ENCODE peak calls at places on chromosome 5, in nine cellular contexts. J, H, P, W, C, N, R, A and B are unnamed samples.

GRCh38 chr5:134289509-134290113 is 63.7 kb upstream of the PPP2CA start:
- DNase-seq in J (peak; percentile 83), H (peak; percentile 14), P (no peak), W (peak; percentile 91), C (peak; percentile 41), N (peak; percentile 75), R (peak; percentile 90), A (peak; percentile 65), B (peak; percentile 79)

GRCh38 chr5:155418960-155419579 is 405.5 kb downstream of the KIF4B start:
- DNase-seq in J (no peak), H (no peak), P (no peak), W (no peak), C (no peak), N (no peak), R (no peak), A (no peak), B (peak; percentile 41)

GRCh38 chr5:109705596-109705995 is 15.9 kb downstream of the MAN2A1 start:
- DNase-seq in J (no peak), H (no peak), P (no peak), W (peak; percentile 48), C (no peak), N (no peak), R (peak; percentile 65), A (no peak), B (no peak)

GRCh38 chr5:433836-434235 is 9.1 kb upstream of the EXOC3 start:
- DNase-seq in J (no peak), H (no peak), P (no peak), W (no peak), C (no peak), N (no peak), R (no peak), A (no peak), B (no peak)

GRCh38 chr5:144336191-144336590 is 165.5 kb downstream of the KCTD16 start:
- DNase-seq in J (no peak), H (no peak), P (no peak), W (no peak), C (no peak), N (no peak), R (no peak), A (no peak), B (no peak)

GRCh38 chr5:579211-579610 is 32.9 kb upstream of the CEP72 start:
- DNase-seq in J (no peak), H (no peak), P (no peak), W (no peak), C (no peak), N (no peak), R (no peak), A (no peak), B (no peak)

GRCh38 chr5:1667648-1668140 is 131.9 kb downstream of the MRPL36 start:
- DNase-seq in J (no peak), H (no peak), P (no peak), W (no peak), C (no peak), N (no peak), R (no peak), A (no peak), B (no peak)

GRCh38 chr5:90379652-90380051 is 29.9 kb downstream of the CETN3 start:
- DNase-seq in J (no peak), H (no peak), P (no peak), W (no peak), C (no peak), N (no peak), R (no peak), A (no peak), B (no peak)

GRCh38 chr5:67147768-67148167 is 48.8 kb downstream of the CD180 start:
- DNase-seq in J (no peak), H (no peak), P (no peak), W (peak; percentile 55), C (no peak), N (no peak), R (peak; percentile 14), A (no peak), B (no peak)

GRCh38 chr5:113221294-113222176 is 213.3 kb downstream of the TSSK1B start:
- DNase-seq in J (no peak), H (no peak), P (no peak), W (no peak), C (no peak), N (peak; percentile 74), R (peak; percentile 39), A (no peak), B (peak; percentile 39)

GRCh38 chr5:149053027-149053705 is 9.7 kb downstream of the SH3TC2 start:
- DNase-seq in J (no peak), H (no peak), P (no peak), W (peak; percentile 41), C (no peak), N (peak; percentile 99), R (peak; percentile 62), A (no peak), B (peak; percentile 36)

GRCh38 chr5:56659991-56660390 is 155.4 kb upstream of the MAP3K1 start:
- DNase-seq in J (no peak), H (no peak), P (no peak), W (no peak), C (no peak), N (no peak), R (no peak), A (no peak), B (no peak)

GRCh38 chr5:9712506-9713285 is 82.5 kb upstream of the TAS2R1 start:
- DNase-seq in J (no peak), H (no peak), P (no peak), W (peak; percentile 67), C (no peak), N (peak; percentile 95), R (no peak), A (peak; percentile 90), B (peak; percentile 95)

DNA sequence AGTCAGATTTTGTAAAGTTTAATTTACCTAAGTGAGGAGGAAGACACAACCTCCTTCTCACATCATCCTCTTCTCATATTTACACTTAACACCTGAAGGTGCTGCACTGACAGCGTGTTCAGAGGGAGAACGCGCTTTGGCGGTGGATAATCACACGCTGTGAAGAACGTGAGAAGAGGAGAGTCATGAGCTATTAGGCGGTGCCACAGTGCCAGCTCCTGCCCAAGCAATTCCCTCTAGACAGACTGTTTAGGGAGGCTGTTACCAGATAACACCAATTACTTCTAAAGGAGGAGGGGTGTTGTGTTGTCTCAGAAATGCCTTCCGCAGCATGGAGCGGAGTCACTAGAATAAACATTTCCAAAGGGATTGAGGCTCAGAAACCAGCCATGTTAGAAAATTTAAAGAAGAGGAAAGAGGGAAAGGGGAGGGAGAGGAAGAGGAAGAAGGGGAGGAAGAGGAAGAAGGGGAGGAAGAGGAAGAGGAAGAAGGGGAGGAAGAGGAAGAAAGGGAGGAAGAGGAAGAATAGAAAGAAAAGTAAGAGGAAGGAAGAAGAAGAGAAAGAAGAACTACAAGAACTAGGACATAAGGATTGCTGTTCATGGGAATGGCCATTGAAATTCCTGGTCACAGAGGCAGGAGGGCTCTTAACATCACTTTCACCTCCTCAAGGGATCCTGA is 37.3 kb upstream of the WWC1 start:
- DNase-seq in J (no peak), H (no peak), P (no peak), W (no peak), C (no peak), N (no peak), R (no peak), A (no peak), B (no peak)
- TF ChIP-seq CTCF in J (no peak), H (no peak), P (no peak), W (no peak), C (no peak), N (no peak), R (no peak), A (no peak), B (no peak)

GRCh38 chr5:142107729-142108431 is 699 bp upstream of the NDFIP1 start:
- DNase-seq in J (no peak), H (no peak), P (no peak), W (no peak), C (no peak), N (no peak), R (no peak), A (no peak), B (no peak)

GRCh38 chr5:142108432-142109355 is at the start of gene NDFIP1:
- DNase-seq in J (peak; percentile 28), H (peak; percentile 79), P (peak; percentile 74), W (peak; percentile 77), C (peak; percentile 84), N (peak; percentile 77), R (peak; percentile 86), A (no peak), B (peak; percentile 89)

GRCh38 chr5:142109356-142110045 is 922 bp downstream of the NDFIP1 start:
- DNase-seq in J (no peak), H (peak; percentile 26), P (no peak), W (peak; percentile 41), C (peak; percentile 21), N (peak; percentile 2), R (peak; percentile 37), A (no peak), B (peak; percentile 18)

GRCh38 chr5:142110046-142110531 is 1.5 kb downstream of the NDFIP1 start:
- DNase-seq in J (no peak), H (no peak), P (peak; percentile 31), W (peak; percentile 41), C (peak; percentile 26), N (peak; percentile 29), R (peak; percentile 46), A (no peak), B (peak; percentile 36)

GRCh38 chr5:142110988-142111687 is 2.6 kb downstream of the NDFIP1 start:
- DNase-seq in J (no peak), H (no peak), P (no peak), W (no peak), C (no peak), N (peak; percentile 10), R (no peak), A (no peak), B (no peak)
- H3K4me3 ChIP-seq in J (no peak overlapping the region), H (peak overlapping the region; percentile 6), P (no peak overlapping the region), W (no peak overlapping the region), C (no peak overlapping the region), N (peak overlapping the region; percentile 96), R (no peak overlapping the region), A (no peak overlapping the region), B (no peak overlapping the region)

GRCh38 chr5:106006242-106006641 is 1664.5 kb downstream of the EFNA5 start:
- DNase-seq in J (no peak), H (no peak), P (no peak), W (no peak), C (no peak), N (no peak), R (no peak), A (no peak), B (no peak)
- TF ChIP-seq CTCF in J (no peak), H (no peak), P (no peak), W (no peak), C (no peak), N (no peak), R (no peak), A (no peak), B (no peak)

DNA sequence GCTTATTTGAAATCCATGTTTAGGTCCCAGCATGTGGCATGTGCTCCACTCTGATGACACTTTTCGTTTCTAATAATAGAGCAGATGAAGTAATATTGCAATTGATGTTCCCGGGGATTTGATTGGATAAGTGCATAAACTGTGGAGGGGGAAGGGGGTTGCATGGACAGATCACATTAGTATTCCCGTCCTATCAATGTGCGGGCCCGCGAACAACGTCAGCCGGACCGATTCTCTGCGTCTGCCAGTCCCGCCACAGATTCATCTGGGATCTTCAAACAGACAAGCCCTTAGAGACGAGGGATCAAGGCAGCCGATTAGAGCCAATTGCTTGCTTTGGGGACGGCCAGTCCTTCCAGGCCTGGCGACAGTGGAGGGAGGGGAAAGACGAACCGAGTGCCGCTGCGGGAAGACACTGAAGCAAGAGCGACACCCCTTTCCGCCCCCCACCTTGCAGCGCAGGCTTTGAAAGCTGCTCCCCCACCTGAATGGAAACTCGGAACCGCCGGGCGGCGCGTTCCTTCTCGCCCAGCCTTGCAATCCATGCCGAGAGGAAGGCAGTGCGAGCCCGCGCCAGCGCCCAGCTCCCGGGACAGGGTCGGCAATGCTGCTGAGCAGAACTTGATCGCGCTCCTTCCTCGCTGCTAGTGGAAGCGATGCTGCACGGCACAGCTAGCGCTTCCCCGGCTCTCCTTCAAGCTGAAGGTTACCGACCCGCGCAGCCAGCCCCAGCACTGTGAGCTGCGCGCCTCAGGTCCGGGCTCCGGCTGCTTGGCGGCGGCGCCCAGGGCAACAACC is at the start of gene RGS7BP:
- DNase-seq in J (no peak), H (no peak), P (no peak), W (peak; percentile 53), C (peak; percentile 44), N (peak; percentile 52), R (peak; percentile 47), A (no peak), B (peak; percentile 48)
- H3K4me3 ChIP-seq in J (no peak within 1 kb of the TSS), H (no peak within 1 kb of the TSS), P (peak within 1 kb of the TSS; percentile 30), W (peak within 1 kb of the TSS; percentile 51), C (peak within 1 kb of the TSS; percentile 38), N (peak within 1 kb of the TSS; percentile 82), R (peak within 1 kb of the TSS; percentile 41), A (peak within 1 kb of the TSS; percentile 36), B (peak within 1 kb of the TSS; percentile 39)